ENCODE peak calls at places on chromosomes 1 and 21, in four cellular contexts. A is H1, L is prostate gland, C is HL-60. O is an unnamed sample.

GRCh38 chr21:26814374-26814773 is 30.8 kb downstream of the ADAMTS1 start:
- DNase-seq in A (no peak), L (no peak), C (no peak), O (no peak)

GRCh38 chr1:43951021-43951985 is 4.6 kb downstream of the IPO13 start:
- DNase-seq in A (no peak), L (no peak), C (no peak), O (no peak)

GRCh38 chr1:101820080-101820479 is 176.6 kb downstream of the OLFM3 start:
- DNase-seq in A (no peak), L (no peak), C (no peak), O (no peak)

GRCh38 chr1:231534703-231535159 is 6.3 kb downstream of the TSNAX start:
- DNase-seq in A (no peak), L (no peak), C (no peak), O (no peak)

GRCh38 chr1:71049951-71050598 is 2.5 kb upstream of the PTGER3 start:
- DNase-seq in A (no peak), L (peak), C (peak), O (no peak)

GRCh38 chr1:58754056-58754613 is 29.7 kb downstream of the JUN start:
- DNase-seq in A (no peak), L (no peak), C (no peak), O (no peak)

GRCh38 chr1:3003039-3003940 is 18.0 kb upstream of the ACTRT2 start:
- DNase-seq in A (no peak), L (no peak), C (no peak), O (no peak)

GRCh38 chr21:45972353-45972715 is 9.2 kb upstream of the COL6A1 start:
- DNase-seq in A (peak), L (no peak), C (no peak), O (no peak)

GRCh38 chr1:15418811-15419515 is 9.3 kb downstream of the EFHD2 start:
- DNase-seq in A (no peak), L (no peak), C (no peak), O (no peak)

GRCh38 chr1:232221790-232222499 is 408.0 kb downstream of the SIPA1L2 start:
- DNase-seq in A (peak), L (no peak), C (peak), O (no peak)

GRCh38 chr1:237084399-237085077 is 42.6 kb downstream of the RYR2 start:
- DNase-seq in A (peak), L (no peak), C (no peak), O (no peak)

GRCh38 chr21:37073417-37074194 is 552 bp downstream of the TTC3 start:
- DNase-seq in A (peak), L (peak), C (peak), O (no peak)

GRCh38 chr1:54324031-54324654 is 82.1 kb downstream of the SSBP3 start:
- DNase-seq in A (no peak), L (no peak), C (no peak), O (no peak)

GRCh38 chr1:54326577-54327385 is 79.4 kb downstream of the SSBP3 start:
- DNase-seq in A (no peak), L (no peak), C (no peak), O (no peak)

GRCh38 chr1:54324750-54325704 is 81.2 kb downstream of the SSBP3 start:
- DNase-seq in A (no peak), L (no peak), C (no peak), O (no peak)

GRCh38 chr1:54327386-54328116 is 78.6 kb downstream of the SSBP3 start:
- DNase-seq in A (no peak), L (no peak), C (no peak), O (no peak)

DNA sequence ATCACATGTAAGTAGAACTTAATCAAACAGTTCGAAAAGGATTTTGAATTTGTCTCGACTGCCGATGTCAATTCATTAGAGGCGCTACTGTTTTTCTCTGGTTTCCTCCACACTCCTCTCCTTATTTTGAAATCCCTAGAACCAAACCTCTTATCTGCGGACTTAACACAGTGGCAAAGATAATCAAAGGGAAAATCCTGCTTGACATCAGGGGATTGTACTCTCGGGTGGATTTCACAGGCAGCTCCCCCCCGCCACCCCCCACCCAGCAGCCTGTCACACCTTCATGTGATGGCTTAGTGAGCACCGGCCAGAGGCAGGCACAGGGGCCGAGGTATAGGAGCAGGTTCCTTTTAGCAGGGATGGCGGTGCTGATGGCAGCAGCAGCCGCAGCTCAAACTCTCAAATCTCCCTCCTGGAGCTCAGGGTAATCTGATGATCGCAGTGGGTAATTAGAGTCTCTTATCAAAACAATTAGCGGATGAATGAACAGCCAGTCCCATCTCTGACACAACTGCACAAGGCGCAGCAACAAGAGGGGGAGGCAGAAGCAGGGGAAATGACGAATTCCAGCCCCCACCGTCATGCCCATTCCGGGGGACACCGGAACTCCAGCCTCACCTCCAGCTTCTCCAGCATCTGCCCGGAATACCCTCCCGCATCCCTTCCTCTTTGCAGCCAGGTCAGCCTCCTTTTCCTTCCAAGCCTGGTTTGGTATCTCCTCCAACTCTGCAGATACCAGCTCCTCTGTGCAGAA is 80.3 kb downstream of the SSBP3 start:
- DNase-seq in A (no peak), L (no peak), C (no peak), O (no peak)
- TF ChIP-seq POLR2AphosphoS5 in A (no peak), L (no peak), C (no peak), O (no peak)

DNA sequence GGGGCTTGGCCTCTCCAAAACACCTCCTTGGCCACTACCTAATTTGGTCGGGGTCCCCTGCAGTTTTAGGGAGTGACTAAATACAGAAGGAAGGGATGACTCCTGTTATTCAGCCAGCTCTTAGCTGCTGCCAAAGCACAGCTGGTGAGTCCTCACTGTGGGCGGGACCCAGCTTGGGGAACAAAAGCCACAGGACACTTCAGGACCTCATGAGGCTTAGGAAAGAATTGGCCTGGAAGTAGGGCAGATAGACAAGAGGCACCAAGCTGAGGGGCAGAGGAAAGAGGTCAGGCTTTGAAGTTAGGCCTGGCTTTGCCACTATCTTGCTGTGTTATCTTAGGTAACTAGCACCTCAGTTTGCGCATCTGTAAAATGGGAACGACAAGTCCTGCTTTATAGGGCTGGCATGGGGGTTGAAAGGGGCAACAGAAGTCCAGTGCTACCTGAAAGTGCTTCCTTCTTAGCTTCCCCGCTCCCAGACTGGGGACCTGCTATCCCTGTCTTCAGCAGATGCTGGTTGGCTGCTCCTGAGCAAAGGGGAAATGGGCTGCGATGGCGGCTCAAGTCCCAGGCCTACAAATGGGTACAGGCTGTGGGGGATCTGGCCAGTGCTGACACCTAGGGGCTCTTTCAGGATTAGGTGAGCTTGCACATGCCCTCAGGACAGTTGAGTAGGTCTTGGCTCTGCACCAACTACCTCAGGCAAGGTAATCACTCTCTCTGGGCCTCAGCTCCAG is 15.7 kb downstream of the IFI6 start:
- DNase-seq in A (peak), L (no peak), C (no peak), O (no peak)
- TF ChIP-seq POLR2AphosphoS5 in A (no peak), L (no peak), C (peak), O (peak)

DNA sequence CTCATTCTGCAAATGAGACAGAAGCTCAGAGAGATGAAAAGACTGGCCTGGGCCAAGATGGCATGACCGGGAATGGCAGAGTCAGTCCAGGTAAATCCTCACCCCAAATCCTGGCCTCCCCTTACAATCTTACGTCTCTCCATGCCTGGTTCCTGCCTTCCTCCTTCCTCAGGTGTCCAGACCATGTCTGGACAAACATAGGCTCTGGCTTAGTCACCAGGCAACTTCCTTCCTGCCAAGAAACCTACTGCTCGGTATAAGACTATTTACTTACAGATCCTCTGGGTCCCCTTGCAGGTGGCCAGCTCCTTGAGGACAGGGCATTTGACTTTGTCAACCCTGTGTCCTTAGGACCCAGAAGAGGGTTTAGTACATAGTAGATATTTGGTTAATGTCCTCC is 69.4 kb upstream of the ROR1 start:
- DNase-seq in A (no peak), L (no peak), C (no peak), O (no peak)
- TF ChIP-seq POLR2AphosphoS5 in A (no peak), L (no peak), C (no peak), O (no peak)

DNA sequence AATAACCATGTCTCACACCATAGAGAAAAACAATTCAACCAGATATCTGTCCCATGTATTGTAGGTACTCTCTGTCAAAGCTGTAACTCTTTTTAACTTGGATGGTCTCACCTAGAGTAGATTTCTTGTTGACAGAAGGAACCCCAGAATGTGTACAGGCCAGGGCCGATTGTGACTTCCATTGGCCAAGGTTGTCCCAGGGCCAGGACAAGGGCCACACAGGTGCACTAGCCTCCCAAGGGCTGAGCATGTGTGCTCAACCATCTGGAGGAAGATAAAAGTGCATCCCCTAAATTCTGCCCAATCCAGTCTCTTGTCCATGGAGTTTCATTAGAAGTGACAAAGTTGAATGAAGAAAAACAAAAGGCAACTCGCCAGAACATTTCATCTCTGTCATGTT is 51.8 kb downstream of the SETD4 start:
- DNase-seq in A (no peak), L (no peak), C (no peak), O (no peak)
- TF ChIP-seq POLR2AphosphoS5 in A (no peak), L (no peak), C (no peak), O (no peak)

GRCh38 chr1:221031890-221032222 is 152.6 kb downstream of the HLX start:
- DNase-seq in A (no peak), L (no peak), C (no peak), O (no peak)

GRCh38 chr1:221040074-221040473 is 160.8 kb downstream of the HLX start:
- DNase-seq in A (no peak), L (no peak), C (no peak), O (no peak)

GRCh38 chr1:221039616-221040015 is 160.4 kb downstream of the HLX start:
- DNase-seq in A (no peak), L (no peak), C (no peak), O (no peak)

GRCh38 chr1:221032616-221033342 is 153.5 kb downstream of the HLX start:
- DNase-seq in A (no peak), L (no peak), C (no peak), O (no peak)

GRCh38 chr1:221035680-221036153 is 156.5 kb downstream of the HLX start:
- DNase-seq in A (no peak), L (no peak), C (no peak), O (no peak)
- TF ChIP-seq POLR2AphosphoS5 in A (no peak), L (no peak), C (no peak), O (no peak)

DNA sequence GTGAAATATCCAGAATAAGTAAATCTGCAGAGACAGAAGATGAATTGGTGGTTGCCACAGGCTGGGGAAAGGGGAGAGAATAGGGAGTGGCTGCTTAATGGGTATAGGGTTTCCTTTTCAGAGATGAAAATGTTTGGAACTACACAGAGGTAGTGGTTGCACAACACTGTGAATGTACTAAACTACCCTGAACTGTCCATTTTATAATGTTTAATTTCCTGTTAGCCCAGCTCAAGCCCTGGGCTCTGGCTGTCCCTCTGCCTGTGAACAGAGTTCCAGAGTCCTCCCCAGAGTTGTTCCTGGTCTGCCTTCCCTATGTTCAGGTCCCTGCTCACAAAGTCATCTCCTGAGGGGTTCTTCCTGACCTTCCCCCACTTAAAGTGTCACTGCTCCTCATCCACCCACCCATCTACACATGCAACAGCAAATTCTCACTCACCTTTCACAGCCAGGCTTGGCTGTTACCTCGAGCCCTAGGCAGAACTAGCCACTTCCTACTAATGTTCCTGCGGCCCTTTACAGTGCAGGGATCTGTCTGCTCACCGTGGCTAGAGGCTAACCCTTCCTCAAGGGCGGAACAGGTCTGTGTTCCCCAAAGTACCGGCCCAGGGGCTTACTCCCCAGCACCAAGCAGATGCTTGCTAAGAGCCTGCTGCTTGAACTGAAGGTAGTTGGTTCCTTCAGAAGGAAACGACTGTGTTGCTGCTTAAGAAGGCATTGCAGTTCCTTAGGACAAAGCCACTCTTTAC is 22.4 kb downstream of the DHCR24 start:
- DNase-seq in A (no peak), L (no peak), C (no peak), O (no peak)
- TF ChIP-seq POLR2AphosphoS5 in A (no peak), L (no peak), C (no peak), O (no peak)

DNA sequence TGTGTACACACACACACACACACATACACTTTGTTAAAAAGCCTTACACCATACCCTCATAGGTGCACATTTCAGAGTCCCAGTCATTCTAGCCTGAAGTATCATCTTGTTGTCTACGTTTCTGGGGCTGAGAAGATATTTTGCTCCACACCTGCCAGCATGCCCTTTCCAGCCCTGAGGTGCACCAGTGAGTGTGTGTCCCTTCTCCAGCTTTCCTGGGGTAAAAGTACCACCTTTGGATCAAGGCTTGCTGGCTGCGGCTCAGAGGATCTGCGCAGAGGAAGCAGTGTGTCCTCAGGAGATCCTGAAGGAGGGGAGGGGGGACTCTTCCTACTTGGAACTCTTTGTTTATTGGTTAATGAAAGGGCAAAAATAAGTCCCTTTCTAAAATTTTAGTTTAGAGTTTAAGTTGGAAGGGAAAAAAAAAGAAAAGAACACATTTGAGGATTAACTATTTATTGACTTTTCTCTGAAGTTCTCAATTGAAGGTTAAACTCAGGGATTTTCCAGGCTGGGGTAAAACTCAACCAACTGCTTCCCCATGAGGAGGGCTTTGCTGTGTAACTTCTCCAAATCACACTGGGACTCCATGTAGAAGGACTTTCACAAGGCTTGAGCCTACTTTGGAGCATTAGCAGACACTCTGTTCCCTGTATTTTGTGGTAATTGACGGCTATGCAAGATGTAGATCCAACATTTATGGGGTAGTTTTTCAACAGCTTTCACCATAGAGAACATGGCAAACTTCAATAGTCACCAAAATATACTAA is 200.3 kb upstream of the SGIP1 start:
- DNase-seq in A (no peak), L (no peak), C (no peak), O (no peak)
- TF ChIP-seq POLR2AphosphoS5 in A (no peak), L (peak), C (peak), O (no peak)

GRCh38 chr1:244400974-244401373 is 50.7 kb downstream of the ADSS2 start:
- DNase-seq in A (no peak), L (no peak), C (no peak), O (no peak)
- TF ChIP-seq POLR2AphosphoS5 in A (no peak), L (no peak), C (no peak), O (no peak)

O was measured in vagina.